ENCODE peak calls at places on chromosomes 1 and 21, in nine cellular contexts. U is stimulated activated naive CD4-positive, alpha-beta T cell treated with Interleukin-2 at 50 U/mL for 16 hours; W is activated CD4-positive, alpha-beta T cell treated with anti-CD3 and anti-CD28 coated beads for 48 hours; T is effector memory CD4-positive, alpha-beta T cell; V is NCI-H1092 treated with DMSO at 0.1 percent for 48 hours; Y is GM04504; A is epithelial cell of esophagus; E is right lobe of liver; Q is DMS53. O is an unnamed sample.

GRCh38 chr1:94608142-94608851 is 66.7 kb upstream of the F3 start:
- DNase-seq in W (no peak), Q (peak), E (no peak), A (peak), U (no peak), V (no peak), Y (no peak), T (no peak), O (no peak)

GRCh38 chr21:28714795-28715464 is 277.7 kb downstream of the LTN1 start:
- DNase-seq in Y (peak), U (no peak), W (no peak), T (no peak), E (no peak), A (no peak), V (no peak), Q (peak), O (no peak)

GRCh38 chr1:110123224-110123623 is 11.0 kb downstream of the UBL4B start:
- DNase-seq in Q (no peak), Y (peak), E (no peak), V (no peak), U (no peak), W (no peak), A (no peak), T (no peak), O (no peak)

GRCh38 chr1:162578936-162579335 is 17.4 kb downstream of the UAP1 start:
- DNase-seq in U (no peak), Q (no peak), T (no peak), E (no peak), Y (no peak), A (no peak), V (no peak), W (no peak), O (no peak)

GRCh38 chr21:40546657-40547056 is 300.3 kb downstream of the DSCAM start:
- DNase-seq in U (no peak), Y (no peak), E (no peak), T (no peak), A (no peak), W (no peak), V (no peak), Q (no peak), O (no peak)

GRCh38 chr1:166166701-166167394 is at the start of gene FAM78B:
- DNase-seq in T (no peak), U (peak), Y (peak), Q (peak), W (peak), V (peak), E (peak), A (peak), O (peak)

GRCh38 chr1:92446546-92446945 is 40.2 kb downstream of the GFI1 start:
- DNase-seq in Y (no peak), W (no peak), U (no peak), E (no peak), Q (no peak), A (peak), T (no peak), V (no peak), O (no peak)

GRCh38 chr1:37100310-37100709 is 66.0 kb upstream of the GRIK3 start:
- DNase-seq in U (no peak), Q (no peak), W (no peak), V (no peak), T (no peak), E (no peak), Y (no peak), A (peak), O (no peak)

GRCh38 chr1:154193821-154194220 is 1.9 kb upstream of the TPM3 start:
- DNase-seq in U (no peak), W (no peak), E (peak), Y (no peak), T (no peak), V (peak), Q (peak), A (peak), O (peak)

GRCh38 chr1:94746635-94747525 is 73.3 kb upstream of the SLC44A3 start:
- DNase-seq in W (no peak), V (no peak), Q (no peak), A (no peak), U (no peak), T (no peak), E (no peak), Y (no peak), O (no peak)

GRCh38 chr1:15146971-15147376 is 6.6 kb upstream of the TMEM51 start:
- DNase-seq in V (no peak), W (no peak), A (no peak), U (no peak), Y (no peak), T (no peak), E (no peak), Q (no peak), O (no peak)

GRCh38 chr1:91622586-91622985 is 121.9 kb downstream of the CDC7 start:
- DNase-seq in W (no peak), U (no peak), Q (no peak), A (no peak), V (no peak), T (no peak), E (no peak), Y (no peak), O (no peak)

GRCh38 chr1:210289248-210289647 is 39.5 kb upstream of the HHAT start:
- DNase-seq in T (no peak), U (no peak), Q (no peak), V (no peak), A (no peak), Y (no peak), W (no peak), E (no peak), O (no peak)

GRCh38 chr1:72283204-72284083 is 1.1 kb upstream of the NEGR1 start:
- DNase-seq in A (peak), Y (peak), W (peak), T (no peak), U (no peak), Q (peak), V (peak), E (peak), O (peak)

GRCh38 chr1:54053745-54054437 is 483 bp downstream of the TCEANC2 start:
- DNase-seq in E (no peak), U (no peak), V (peak), W (peak), T (no peak), A (peak), Y (peak), Q (peak), O (no peak)

GRCh38 chr1:15152318-15153183 is 996 bp upstream of the TMEM51 start:
- DNase-seq in Y (peak), V (peak), W (peak), E (peak), T (no peak), A (peak), Q (peak), U (no peak), O (peak)

GRCh38 chr1:201783572-201783971 is 45.4 kb upstream of the IPO9 start:
- DNase-seq in V (no peak), E (no peak), Y (no peak), Q (no peak), T (no peak), W (no peak), A (no peak), U (no peak), O (no peak)

GRCh38 chr1:155195201-155196102 is 12.2 kb downstream of the THBS3 start:
- DNase-seq in U (no peak), Y (no peak), T (no peak), W (no peak), Q (peak), V (no peak), E (no peak), A (no peak), O (no peak)

GRCh38 chr1:65703853-65704252 is 88.8 kb upstream of the PDE4B start:
- DNase-seq in Y (no peak), A (no peak), Q (no peak), E (no peak), V (no peak), U (no peak), W (no peak), T (no peak), O (no peak)

GRCh38 chr1:183925947-183926346 is 111.6 kb downstream of the COLGALT2 start:
- DNase-seq in E (no peak), Y (no peak), U (no peak), V (no peak), A (no peak), W (no peak), Q (no peak), T (no peak), O (no peak)

GRCh38 chr21:35035581-35035980 is 13.5 kb downstream of the RUNX1 start:
- DNase-seq in Y (no peak), W (no peak), A (no peak), V (no peak), E (no peak), T (no peak), Q (no peak), U (no peak), O (no peak)

GRCh38 chr1:204503913-204504519 is 9.4 kb upstream of the PIK3C2B start:
- DNase-seq in Q (peak), Y (no peak), V (no peak), U (no peak), W (no peak), A (no peak), T (no peak), E (no peak), O (no peak)

O was measured in left lobe of liver.